ENCODE peak calls at places on chromosomes 1 and 21, in four cellular contexts. E is lower leg skin; X is CD4-positive, alpha-beta memory T cell; F is NCI-H69. P is an unnamed sample.

GRCh38 chr1:8874230-8875201 is 4.0 kb downstream of the ENO1 start:
- DNase-seq in F (no peak), X (no peak), E (no peak), P (no peak)

GRCh38 chr1:186435336-186435735 is 25.6 kb downstream of the PDC start:
- DNase-seq in F (no peak), E (no peak), X (no peak), P (no peak)

GRCh38 chr1:53826367-53826766 is 11.7 kb downstream of the NDC1 start:
- DNase-seq in F (no peak), E (no peak), X (no peak), P (no peak)

GRCh38 chr1:1889847-1890505 is 911 bp downstream of the GNB1 start:
- DNase-seq in E (no peak), F (peak; percentile 53), X (peak; percentile 62), P (no peak)

GRCh38 chr1:70948618-70949017 is 99.0 kb downstream of the PTGER3 start:
- DNase-seq in X (no peak), E (no peak), F (no peak), P (no peak)

GRCh38 chr1:227779021-227779441 is 36.4 kb upstream of the PRSS38 start:
- DNase-seq in E (peak; percentile 73), F (peak; percentile 77), X (no peak), P (no peak)

GRCh38 chr1:203327684-203328457 is 22.6 kb downstream of the BTG2 start:
- DNase-seq in F (peak; percentile 98), X (peak; percentile 93), E (peak; percentile 92), P (no peak)

GRCh38 chr1:226217273-226217672 is 6.2 kb upstream of the MIXL1 start:
- DNase-seq in X (no peak), E (no peak), F (no peak), P (no peak)

GRCh38 chr1:179709841-179710329 is 33.2 kb upstream of the FAM163A start:
- DNase-seq in E (no peak), X (peak; percentile 86), F (peak; percentile 42), P (no peak)

GRCh38 chr1:21775985-21776562 is 6.9 kb downstream of the USP48 start:
- DNase-seq in E (no peak), F (no peak), X (no peak), P (no peak)

GRCh38 chr1:156122519-156123355 is 8.2 kb downstream of the LMNA start:
- DNase-seq in X (no peak), E (peak; percentile 96), F (peak; percentile 75), P (peak; percentile 68)

GRCh38 chr1:30728340-30728739 is 5.0 kb upstream of the MATN1 start:
- DNase-seq in F (no peak), E (no peak), X (peak; percentile 36), P (no peak)

GRCh38 chr1:108016451-108016920 is 51.5 kb upstream of the VAV3 start:
- DNase-seq in E (no peak), F (peak; percentile 57), X (no peak), P (no peak)

GRCh38 chr1:9846611-9847171 is 22.9 kb upstream of the CLSTN1 start:
- DNase-seq in F (peak; percentile 22), E (no peak), X (no peak), P (no peak)

GRCh38 chr1:44294588-44295007 is 60.5 kb downstream of the ERI3 start:
- DNase-seq in X (no peak), E (no peak), F (peak; percentile 39), P (no peak)

GRCh38 chr1:154791292-154792278 is 78.5 kb downstream of the KCNN3 start:
- DNase-seq in X (peak; percentile 94), E (no peak), F (peak; percentile 76), P (peak; percentile 52)

GRCh38 chr1:162070094-162070748 is 730 bp downstream of the NOS1AP start:
- DNase-seq in F (peak; percentile 85), E (no peak), X (no peak), P (no peak)

GRCh38 chr1:12436817-12437599 is 181.0 kb downstream of the DHRS3 start:
- DNase-seq in E (no peak), X (no peak), F (no peak), P (no peak)

GRCh38 chr21:14707265-14708020 is 161.3 kb upstream of the SAMSN1 start:
- DNase-seq in E (no peak), F (no peak), X (no peak), P (no peak)

GRCh38 chr1:221972262-221973235 is 230.7 kb upstream of the DUSP10 start:
- DNase-seq in F (no peak), X (no peak), E (no peak), P (no peak)

GRCh38 chr1:205907794-205908193 is 35.5 kb downstream of the SLC26A9 start:
- DNase-seq in X (no peak), E (no peak), F (peak; percentile 46), P (no peak)

GRCh38 chr1:22789356-22789994 is 78.8 kb downstream of the EPHB2 start:
- DNase-seq in E (no peak), F (peak; percentile 96), X (no peak), P (no peak)

GRCh38 chr1:64245495-64245894 is 42.1 kb downstream of the UBE2U start:
- DNase-seq in F (peak; percentile 49), E (no peak), X (no peak), P (no peak)